ENCODE peak calls at places on chromosomes 1 and 21, in five cellular contexts. F is H1, T is trophoblast cell, U is H9, R is mesenchymal stem cell. I is an unnamed sample.

GRCh38 chr1:154568165-154568815 is 712 bp downstream of the CHRNB2 start:
- DNase-seq in F (no peak), T (no peak), U (no peak), R (no peak), I (no peak)

GRCh38 chr1:147747966-147748365 is 12.4 kb downstream of the GJA5 start:
- DNase-seq in F (no peak), T (no peak), U (no peak), R (no peak), I (no peak)

GRCh38 chr1:160217466-160218165 is 12.4 kb downstream of the PEA15 start:
- DNase-seq in F (no peak), T (no peak), U (no peak), R (no peak), I (no peak)

GRCh38 chr1:211676106-211676583 is 724 bp upstream of the NEK2 start:
- DNase-seq in F (no peak), T (no peak), U (no peak), R (no peak), I (no peak)

GRCh38 chr21:18602711-18603110 is 199.1 kb upstream of the TMPRSS15 start:
- DNase-seq in F (no peak), T (no peak), U (no peak), R (no peak), I (no peak)

GRCh38 chr1:1093610-1093943 is 19.5 kb upstream of the RNF223 start:
- DNase-seq in F (no peak), T (no peak), U (no peak), R (no peak), I (no peak)

GRCh38 chr1:237556911-237557310 is 333.8 kb downstream of the ZP4 start:
- DNase-seq in F (no peak), T (no peak), U (no peak), R (no peak), I (no peak)

GRCh38 chr1:60559371-60559770 is 485.8 kb upstream of the C1orf87 start:
- DNase-seq in F (no peak), T (no peak), U (no peak), R (no peak), I (no peak)

GRCh38 chr21:33395866-33396265 is 7.3 kb upstream of the IFNGR2 start:
- DNase-seq in F (no peak), T (peak), U (no peak), R (peak), I (no peak)

GRCh38 chr1:230070321-230071208 is 3.5 kb downstream of the GALNT2 start:
- DNase-seq in F (no peak), T (no peak), U (no peak), R (no peak), I (no peak)

GRCh38 chr1:68180441-68181164 is 51.7 kb downstream of the WLS start:
- DNase-seq in F (no peak), T (no peak), U (no peak), R (no peak), I (no peak)

GRCh38 chr1:115277276-115277675 is 60.8 kb downstream of the NGF start:
- DNase-seq in F (no peak), T (no peak), U (no peak), R (peak), I (no peak)

GRCh38 chr1:143735764-143736461 is 235.9 kb downstream of the FAM72C start:
- DNase-seq in F (peak), T (no peak), U (no peak), R (no peak), I (peak)

GRCh38 chr1:185819798-185820197 is 85.6 kb downstream of the HMCN1 start:
- DNase-seq in F (no peak), T (no peak), U (no peak), R (no peak), I (no peak)

GRCh38 chr1:233505130-233505529 is 108.8 kb upstream of the KCNK1 start:
- DNase-seq in F (no peak), T (no peak), U (no peak), R (no peak), I (no peak)

GRCh38 chr1:36443297-36443696 is 7.0 kb downstream of the OSCP1 start:
- DNase-seq in F (no peak), T (no peak), U (no peak), R (no peak), I (no peak)

GRCh38 chr1:221708987-221709386 is 32.9 kb downstream of the DUSP10 start:
- DNase-seq in F (no peak), T (peak), U (no peak), R (peak), I (peak)

GRCh38 chr1:216898801-216899200 is 175.6 kb upstream of the ESRRG start:
- DNase-seq in F (no peak), T (peak), U (no peak), R (no peak), I (no peak)

GRCh38 chr1:18569251-18569650 is 61.4 kb upstream of the PAX7 start:
- DNase-seq in F (no peak), T (no peak), U (no peak), R (no peak), I (no peak)

DNA sequence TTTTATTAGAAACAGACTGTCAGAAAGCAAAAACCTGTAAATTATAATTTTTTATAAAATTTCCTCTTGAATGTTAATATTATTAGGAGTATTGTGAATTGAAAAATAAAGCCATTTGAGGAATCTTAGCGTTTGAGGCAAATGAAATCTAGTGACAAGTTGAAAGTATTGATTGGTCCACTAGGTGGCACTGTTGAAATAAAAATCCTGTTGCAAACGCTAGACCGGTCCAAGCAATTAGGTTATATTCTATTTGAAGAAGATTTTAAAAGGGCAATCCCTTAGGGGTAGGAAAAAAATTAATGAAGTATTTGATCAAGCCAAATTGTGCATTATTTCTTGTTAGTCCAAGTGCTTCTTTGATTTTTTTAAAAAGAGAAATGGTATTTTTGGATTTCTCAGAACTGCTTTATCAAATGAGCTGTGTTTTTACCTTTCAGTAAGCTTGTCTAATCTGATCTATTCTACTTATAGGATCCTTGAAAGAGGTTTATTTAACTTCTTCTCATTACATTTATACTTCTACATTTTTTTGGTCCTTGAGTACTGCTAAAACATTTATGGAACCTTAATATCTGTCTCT is 57.7 kb downstream of the ATG4C start:
- DNase-seq in F (no peak), T (peak), U (no peak), R (peak), I (peak)
- H2BK5ac ChIP-seq in F (no peak), T (no peak), U (no peak), R (no peak), I (no peak)

DNA sequence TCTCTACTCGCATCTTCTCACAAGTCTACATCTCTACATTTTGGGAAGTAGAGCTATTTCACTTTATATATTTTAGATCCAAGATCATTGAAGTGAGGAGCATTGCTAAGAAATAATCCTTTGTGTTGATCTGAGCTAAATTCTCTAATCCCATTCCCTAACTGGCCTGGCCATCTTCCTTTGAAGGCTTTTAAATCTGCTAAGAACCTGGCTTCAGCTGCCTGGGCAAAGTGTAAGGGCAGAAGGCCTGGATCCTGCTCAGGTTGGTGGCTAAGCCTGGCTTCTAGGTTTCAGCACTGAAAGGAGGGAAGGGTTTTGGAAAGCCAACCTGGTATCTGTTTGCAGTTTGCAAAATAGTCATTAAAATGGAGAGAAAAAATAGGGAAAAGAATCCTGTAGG is 167.6 kb downstream of the BRINP2 start:
- DNase-seq in F (no peak), T (no peak), U (no peak), R (no peak), I (no peak)
- H2BK12ac ChIP-seq in F (no peak), T (no peak), U (no peak), R (no peak), I (no peak)

GRCh38 chr1:17338706-17339493 is 30.9 kb downstream of the PADI4 start:
- DNase-seq in F (no peak), T (no peak), U (no peak), R (no peak), I (no peak)
- H2BK120ac ChIP-seq in F (no peak), T (no peak), U (no peak), R (no peak), I (no peak)

GRCh38 chr1:66532798-66533783 is 862 bp upstream of the SGIP1 start:
- DNase-seq in F (no peak), T (peak), U (peak), R (peak), I (peak)
- H2BK5ac ChIP-seq in F (peak), T (no peak), U (no peak), R (peak), I (no peak)